ENCODE peak calls at places on chromosomes 6 and 20, in six cellular contexts. C is aorta, V is right lobe of liver, J is upper lobe of right lung, L is pancreas, W is heart right ventricle. B is an unnamed sample. For H3K4me1, the result is how much of the 10 kb centered on the place peaks cover.

GRCh38 chr6:87583822-87584221 is 6.0 kb downstream of the RARS2 start:
- DNase-seq in C (no peak), V (no peak), J (no peak), L (no peak), W (no peak), B (no peak)

GRCh38 chr6:83160167-83160566 is 32.9 kb downstream of the PGM3 start:
- DNase-seq in C (no peak), V (no peak), J (no peak), L (no peak), W (no peak), B (no peak)

GRCh38 chr6:99282479-99283062 is 66.9 kb downstream of the FAXC start:
- DNase-seq in C (no peak), V (no peak), J (no peak), L (no peak), W (no peak), B (no peak)

GRCh38 chr6:43698584-43699349 is 11.2 kb upstream of the MRPS18A start:
- DNase-seq in C (no peak), V (no peak), J (no peak), L (peak), W (peak), B (no peak)

GRCh38 chr6:17527076-17527475 is 73.0 kb upstream of the FAM8A1 start:
- DNase-seq in C (no peak), V (no peak), J (no peak), L (no peak), W (no peak), B (no peak)

GRCh38 chr6:100593522-100593921 is 128.8 kb upstream of the SIM1 start:
- DNase-seq in C (no peak), V (no peak), J (no peak), L (no peak), W (no peak), B (peak)

GRCh38 chr20:37265152-37265551 is 3.5 kb upstream of the GHRH start:
- DNase-seq in C (peak), V (no peak), J (no peak), L (no peak), W (no peak), B (peak)

GRCh38 chr20:61608275-61609085 is 356.4 kb downstream of the CDH4 start:
- DNase-seq in C (peak), V (no peak), J (no peak), L (no peak), W (no peak), B (no peak)

GRCh38 chr6:168035098-168035660 is 37.7 kb downstream of the KIF25 start:
- DNase-seq in C (peak), V (peak), J (peak), L (peak), W (peak), B (no peak)

GRCh38 chr6:24753545-24753944 is 21.2 kb upstream of the GMNN start:
- DNase-seq in C (no peak), V (no peak), J (no peak), L (no peak), W (no peak), B (no peak)

GRCh38 chr6:84137051-84137375 is 90.4 kb downstream of the CEP162 start:
- DNase-seq in C (no peak), V (no peak), J (no peak), L (no peak), W (no peak), B (no peak)

GRCh38 chr6:12804967-12805645 is 88.5 kb downstream of the PHACTR1 start:
- DNase-seq in C (no peak), V (no peak), J (no peak), L (no peak), W (no peak), B (no peak)

GRCh38 chr6:27775796-27776184 is 136.4 kb downstream of the OR2B2 start:
- DNase-seq in C (no peak), V (no peak), J (no peak), L (no peak), W (no peak), B (no peak)

GRCh38 chr6:68196645-68197044 is 438.4 kb upstream of the ADGRB3 start:
- DNase-seq in C (no peak), V (no peak), J (no peak), L (no peak), W (no peak), B (no peak)

GRCh38 chr6:36292170-36292569 is 22.3 kb downstream of the PNPLA1 start:
- DNase-seq in C (no peak), V (no peak), J (no peak), L (no peak), W (no peak), B (no peak)

GRCh38 chr6:116876107-116876506 is 935 bp upstream of the RFX6 start:
- DNase-seq in C (no peak), V (no peak), J (no peak), L (no peak), W (no peak), B (no peak)
- H3K4me3 ChIP-seq in C (no peak), V (no peak), J (no peak), L (no peak), W (no peak), B (no peak)

DNA sequence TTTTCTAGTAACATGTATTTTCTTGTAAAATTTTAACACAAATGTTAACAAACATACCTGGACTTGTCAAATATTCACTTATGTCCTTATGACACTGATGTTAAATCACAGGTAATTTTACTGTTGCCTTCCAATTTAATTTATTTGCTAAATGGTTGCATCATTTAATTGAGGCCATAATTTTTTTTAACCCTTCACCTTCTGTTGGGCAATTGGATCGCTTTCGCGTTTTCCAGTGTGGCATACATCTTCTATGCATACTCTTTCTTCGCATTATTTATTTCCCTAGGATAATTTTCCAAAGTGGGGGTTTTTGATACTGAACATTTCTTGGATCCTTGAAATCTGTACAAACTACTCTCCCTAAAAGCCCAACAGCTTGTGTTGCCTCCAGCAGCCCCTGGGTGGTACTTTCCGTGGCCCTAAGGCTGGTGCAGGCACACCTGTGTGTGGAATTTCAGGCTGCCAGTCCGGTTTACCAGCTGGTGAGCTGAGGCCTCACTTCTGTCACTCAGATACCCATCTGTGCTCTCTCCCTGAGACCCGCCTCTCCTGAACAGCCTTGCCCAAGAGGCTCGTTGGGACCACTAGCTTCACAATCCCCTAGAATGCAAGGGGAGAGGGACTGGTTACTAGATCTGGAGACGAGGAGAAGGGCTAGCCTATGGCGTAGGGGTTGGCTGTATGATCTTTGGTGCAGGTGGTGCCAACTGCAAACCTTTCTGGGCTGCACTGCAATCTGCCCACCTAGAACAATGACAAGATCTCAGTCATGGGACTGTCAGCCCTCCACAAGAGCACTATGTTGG is 11.2 kb upstream of the C20orf144 start:
- DNase-seq in C (no peak), V (no peak), J (no peak), L (no peak), W (no peak), B (no peak)
- H3K4me1 ChIP-seq in C (under half), V (under half), J (under half), L (under half), W (under half), B (under half)

DNA sequence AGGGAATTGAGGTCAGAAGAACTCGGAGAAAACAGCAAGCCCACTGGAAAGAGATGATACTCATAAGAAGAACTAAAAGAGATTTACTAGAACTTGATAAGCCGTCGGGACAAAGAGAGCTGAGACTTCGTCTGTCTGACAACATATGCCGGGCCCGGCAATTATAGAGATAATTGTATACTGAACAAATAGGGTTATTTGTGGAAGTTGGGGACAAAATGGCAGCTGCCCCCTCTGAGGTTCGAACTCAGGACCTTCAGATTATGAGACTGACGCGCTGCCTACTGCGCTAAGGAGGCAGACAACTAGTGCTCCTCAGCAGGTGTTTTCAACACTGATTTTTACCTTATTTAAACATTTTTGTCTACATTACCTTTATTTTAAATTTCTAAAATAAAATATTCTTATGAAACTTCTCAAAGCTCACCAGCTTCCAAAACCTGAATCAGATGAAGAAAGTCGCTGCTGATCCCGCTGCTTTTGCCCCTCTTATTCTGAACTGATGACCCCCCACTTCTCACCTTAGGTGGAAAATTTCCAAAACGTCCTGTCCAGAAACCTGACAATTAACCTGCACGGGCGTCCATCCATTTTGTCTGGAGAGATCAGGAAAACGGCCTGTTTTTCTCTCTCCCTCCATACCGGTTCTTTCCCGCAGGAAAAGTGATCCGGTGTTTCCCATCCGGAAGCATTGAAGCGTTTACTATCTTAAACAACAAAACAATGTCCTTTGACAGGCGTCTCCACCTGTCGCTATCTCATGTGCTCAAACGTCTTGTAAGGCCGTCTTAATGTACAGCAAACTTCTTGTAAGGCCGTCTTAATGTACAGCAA is 29.5 kb upstream of the TRIM27 start:
- DNase-seq in C (no peak), V (no peak), J (no peak), L (peak), W (no peak), B (peak)
- H3K27ac ChIP-seq in C (no peak), V (no peak), J (no peak), L (no peak), W (no peak), B (no peak)

GRCh38 chr20:49607568-49607967 is 39.6 kb upstream of the PTGIS start:
- DNase-seq in C (no peak), V (no peak), J (no peak), L (no peak), W (no peak), B (no peak)

GRCh38 chr20:49612127-49612738 is 44.3 kb upstream of the PTGIS start:
- DNase-seq in C (no peak), V (peak), J (no peak), L (peak), W (peak), B (no peak)

GRCh38 chr20:49610701-49611538 is 43.0 kb upstream of the PTGIS start:
- DNase-seq in C (peak), V (peak), J (peak), L (peak), W (peak), B (peak)

GRCh38 chr20:49614338-49615050 is 46.6 kb upstream of the PTGIS start:
- DNase-seq in C (peak), V (no peak), J (peak), L (no peak), W (no peak), B (no peak)

GRCh38 chr20:49608752-49609670 is 41.1 kb upstream of the PTGIS start:
- DNase-seq in C (peak), V (peak), J (peak), L (peak), W (peak), B (peak)
- H3K4me3 ChIP-seq in C (no peak), V (no peak), J (no peak), L (no peak), W (no peak), B (peak)

GRCh38 chr20:33840759-33841438 is 29.8 kb downstream of the CHMP4B start:
- DNase-seq in C (no peak), V (no peak), J (no peak), L (no peak), W (no peak), B (no peak)

GRCh38 chr20:33838035-33838864 is 27.1 kb downstream of the CHMP4B start:
- DNase-seq in C (no peak), V (peak), J (no peak), L (no peak), W (no peak), B (no peak)

GRCh38 chr20:33839591-33839990 is 28.4 kb downstream of the CHMP4B start:
- DNase-seq in C (no peak), V (peak), J (no peak), L (peak), W (peak), B (no peak)

GRCh38 chr20:33835773-33836172 is 24.6 kb downstream of the CHMP4B start:
- DNase-seq in C (no peak), V (peak), J (no peak), L (no peak), W (no peak), B (no peak)

DNA sequence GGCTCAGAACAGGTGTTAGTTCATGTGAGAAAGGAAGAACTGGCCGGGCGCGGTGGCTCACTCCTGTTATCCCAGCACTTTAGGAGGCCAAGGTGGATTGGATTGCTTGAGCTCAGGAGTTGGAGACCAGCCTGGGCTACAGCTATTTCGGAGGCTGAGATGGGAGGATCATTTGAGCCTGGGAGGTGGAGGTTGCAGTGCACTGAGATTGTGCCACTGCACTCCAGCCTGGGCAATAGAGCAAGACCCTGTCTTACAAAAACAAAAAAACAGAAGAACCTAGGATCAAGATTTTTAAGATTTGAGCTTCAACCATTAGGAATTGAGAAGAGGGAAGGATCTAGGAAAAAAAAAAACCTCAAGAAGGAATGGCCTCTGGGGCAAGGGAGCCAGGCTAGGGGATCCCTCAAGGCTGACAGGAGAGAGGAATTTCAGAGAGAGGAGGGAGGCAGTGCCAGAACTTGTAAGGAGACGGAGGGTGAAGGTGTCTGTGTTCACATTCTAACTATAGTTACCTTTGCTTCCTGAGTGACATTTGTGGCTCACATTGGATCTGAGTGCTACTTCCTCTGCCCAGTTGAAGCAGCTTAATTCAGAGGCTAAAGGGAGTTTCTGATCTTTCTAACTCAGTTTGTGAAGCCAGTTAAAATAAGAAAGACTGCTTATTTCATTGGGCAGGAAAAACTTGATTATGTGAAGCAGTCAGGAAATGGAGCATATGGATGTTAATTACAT is 26.1 kb downstream of the CHMP4B start:
- DNase-seq in C (no peak), V (no peak), J (no peak), L (no peak), W (no peak), B (peak)
- H3K4me1 ChIP-seq in C (under half), V (under half), J (half or more), L (under half), W (half or more), B (under half)

DNA sequence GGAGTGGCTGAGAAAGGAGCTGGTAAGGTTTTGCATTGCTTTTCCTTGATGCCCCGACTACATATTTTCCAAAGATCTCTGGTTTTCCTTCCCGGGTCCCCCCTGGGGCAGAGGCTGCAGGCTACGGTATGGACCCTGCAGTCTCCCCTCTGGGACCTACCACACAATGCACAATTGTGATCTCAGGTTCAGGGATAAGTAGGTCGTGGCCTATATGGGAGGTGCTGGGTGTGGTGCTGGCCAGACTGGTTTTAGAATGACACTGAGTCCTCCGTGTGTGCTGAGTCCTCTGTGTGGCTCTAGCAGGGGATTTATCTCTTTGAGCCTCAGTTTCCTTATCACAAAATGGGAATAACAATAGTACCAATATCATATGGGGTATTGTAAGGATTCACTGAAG is 376 bp downstream of the C20orf202 start:
- DNase-seq in C (no peak), V (no peak), J (no peak), L (no peak), W (no peak), B (no peak)
- H3K27ac ChIP-seq in C (no peak), V (no peak), J (peak), L (no peak), W (peak), B (no peak)

GRCh38 chr6:129683606-129684322 is 26.2 kb downstream of the ARHGAP18 start:
- DNase-seq in C (peak), V (no peak), J (peak), L (peak), W (peak), B (peak)
- H3K4me3 ChIP-seq in C (no peak), V (no peak), J (no peak), L (no peak), W (no peak), B (peak)

DNA sequence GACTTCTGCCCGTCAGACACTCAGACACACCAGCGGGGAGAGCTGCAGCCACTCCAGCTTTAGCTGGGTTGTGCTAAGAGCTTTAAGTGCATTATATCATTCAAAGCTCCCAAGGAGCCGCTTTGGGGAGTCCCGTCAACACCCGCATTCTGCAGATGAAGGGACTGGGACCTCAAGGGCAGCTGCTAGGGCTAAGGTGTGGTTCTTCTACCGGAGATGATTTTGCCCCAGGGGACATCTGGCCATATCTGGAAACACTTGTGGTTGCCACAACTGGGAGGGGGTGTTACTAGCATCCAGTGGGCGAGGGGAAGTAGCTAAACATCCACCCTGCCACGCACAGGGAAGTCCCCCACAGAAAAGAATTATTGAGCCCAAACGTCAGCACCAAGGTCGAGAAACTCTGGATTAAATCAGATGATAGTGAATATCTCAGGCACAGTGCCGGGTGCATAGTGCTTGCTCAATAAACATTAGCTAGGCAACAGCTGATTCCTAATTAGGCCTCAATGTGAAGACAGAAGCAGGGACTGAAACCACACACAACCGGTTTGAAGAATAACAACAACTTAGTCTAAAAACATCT is 29.6 kb downstream of the PMEPA1 start:
- DNase-seq in C (no peak), V (no peak), J (no peak), L (no peak), W (no peak), B (no peak)
- H3K4me1 ChIP-seq in C (under half), V (under half), J (under half), L (under half), W (under half), B (under half)

GRCh38 chr20:42364446-42364845 is 746.3 kb upstream of the CHD6 start:
- DNase-seq in C (no peak), V (no peak), J (no peak), L (no peak), W (no peak), B (no peak)
- H3K27ac ChIP-seq in C (no peak), V (no peak), J (no peak), L (no peak), W (no peak), B (no peak)